ENCODE peak calls at places on chromosomes 2 and 18, in four cellular contexts. One of them, this sample, is unnamed.

GRCh38 chr2:237073552-237073951 is 12.1 kb upstream of the COPS8 start:
- DNase-seq in pancreas: no peak
- DNase-seq in lower leg skin: no peak
- DNase-seq in HFFc6: peak; percentile 69
- DNase-seq in this sample: no peak

GRCh38 chr2:23803965-23804542 is 122.9 kb downstream of the ATAD2B start:
- DNase-seq in pancreas: peak; percentile 14
- DNase-seq in lower leg skin: no peak
- DNase-seq in HFFc6: peak; percentile 9
- DNase-seq in this sample: no peak

GRCh38 chr2:72043985-72044384 is 103.7 kb downstream of the CYP26B1 start:
- DNase-seq in pancreas: no peak
- DNase-seq in lower leg skin: no peak
- DNase-seq in HFFc6: no peak
- DNase-seq in this sample: no peak

GRCh38 chr18:10530852-10531251 is 5.0 kb downstream of the NAPG start:
- DNase-seq in pancreas: no peak
- DNase-seq in lower leg skin: no peak
- DNase-seq in HFFc6: no peak
- DNase-seq in this sample: no peak

GRCh38 chr2:131445896-131446295 is 30.0 kb upstream of the TUBA3D start:
- DNase-seq in pancreas: no peak
- DNase-seq in lower leg skin: no peak
- DNase-seq in HFFc6: no peak
- DNase-seq in this sample: no peak

GRCh38 chr2:9793918-9794717 is 49.2 kb upstream of the TAF1B start:
- DNase-seq in pancreas: no peak
- DNase-seq in lower leg skin: no peak
- DNase-seq in HFFc6: no peak
- DNase-seq in this sample: no peak

GRCh38 chr2:97745474-97746172 is 32.2 kb downstream of the ZAP70 start:
- DNase-seq in pancreas: no peak
- DNase-seq in lower leg skin: peak; percentile 65
- DNase-seq in HFFc6: no peak
- DNase-seq in this sample: no peak

GRCh38 chr2:20667151-20667530 is 197 bp downstream of the GDF7 start:
- DNase-seq in pancreas: no peak
- DNase-seq in lower leg skin: no peak
- DNase-seq in HFFc6: no peak
- DNase-seq in this sample: no peak

GRCh38 chr2:219560037-219560892 is 11.1 kb downstream of the OBSL1 start:
- DNase-seq in pancreas: no peak
- DNase-seq in lower leg skin: no peak
- DNase-seq in HFFc6: no peak
- DNase-seq in this sample: no peak

GRCh38 chr2:48626047-48626446 is 8.4 kb downstream of the GTF2A1L start:
- DNase-seq in pancreas: no peak
- DNase-seq in lower leg skin: no peak
- DNase-seq in HFFc6: no peak
- DNase-seq in this sample: no peak

GRCh38 chr2:210584834-210585233 is 28.4 kb downstream of the CPS1 start:
- DNase-seq in pancreas: no peak
- DNase-seq in lower leg skin: no peak
- DNase-seq in HFFc6: no peak
- DNase-seq in this sample: no peak

GRCh38 chr2:149204686-149205085 is 125.7 kb upstream of the LYPD6 start:
- DNase-seq in pancreas: no peak
- DNase-seq in lower leg skin: no peak
- DNase-seq in HFFc6: no peak
- DNase-seq in this sample: no peak

GRCh38 chr2:132911726-132912724 is 242.0 kb upstream of the LYPD1 start:
- DNase-seq in pancreas: no peak
- DNase-seq in lower leg skin: no peak
- DNase-seq in HFFc6: no peak
- DNase-seq in this sample: no peak
- TF ChIP-seq CTCF in pancreas: no peak
- TF ChIP-seq CTCF in lower leg skin: no peak
- TF ChIP-seq CTCF in HFFc6: peak; percentile 18
- TF ChIP-seq CTCF in this sample: peak; percentile 23

GRCh38 chr2:241149675-241149924 is 328 bp upstream of the PASK start:
- DNase-seq in pancreas: no peak
- DNase-seq in lower leg skin: no peak
- DNase-seq in HFFc6: no peak
- DNase-seq in this sample: no peak

GRCh38 chr2:241148239-241148638 is 1.0 kb downstream of the PASK start:
- DNase-seq in pancreas: no peak
- DNase-seq in lower leg skin: no peak
- DNase-seq in HFFc6: no peak
- DNase-seq in this sample: no peak

GRCh38 chr2:241150660-241151530 is 628 bp downstream of the PPP1R7 start:
- DNase-seq in pancreas: no peak
- DNase-seq in lower leg skin: no peak
- DNase-seq in HFFc6: no peak
- DNase-seq in this sample: no peak

GRCh38 chr2:241148891-241149674 is at the start of gene PASK:
- DNase-seq in pancreas: peak; percentile 96
- DNase-seq in lower leg skin: peak; percentile 98
- DNase-seq in HFFc6: peak; percentile 91
- DNase-seq in this sample: peak; percentile 83

DNA sequence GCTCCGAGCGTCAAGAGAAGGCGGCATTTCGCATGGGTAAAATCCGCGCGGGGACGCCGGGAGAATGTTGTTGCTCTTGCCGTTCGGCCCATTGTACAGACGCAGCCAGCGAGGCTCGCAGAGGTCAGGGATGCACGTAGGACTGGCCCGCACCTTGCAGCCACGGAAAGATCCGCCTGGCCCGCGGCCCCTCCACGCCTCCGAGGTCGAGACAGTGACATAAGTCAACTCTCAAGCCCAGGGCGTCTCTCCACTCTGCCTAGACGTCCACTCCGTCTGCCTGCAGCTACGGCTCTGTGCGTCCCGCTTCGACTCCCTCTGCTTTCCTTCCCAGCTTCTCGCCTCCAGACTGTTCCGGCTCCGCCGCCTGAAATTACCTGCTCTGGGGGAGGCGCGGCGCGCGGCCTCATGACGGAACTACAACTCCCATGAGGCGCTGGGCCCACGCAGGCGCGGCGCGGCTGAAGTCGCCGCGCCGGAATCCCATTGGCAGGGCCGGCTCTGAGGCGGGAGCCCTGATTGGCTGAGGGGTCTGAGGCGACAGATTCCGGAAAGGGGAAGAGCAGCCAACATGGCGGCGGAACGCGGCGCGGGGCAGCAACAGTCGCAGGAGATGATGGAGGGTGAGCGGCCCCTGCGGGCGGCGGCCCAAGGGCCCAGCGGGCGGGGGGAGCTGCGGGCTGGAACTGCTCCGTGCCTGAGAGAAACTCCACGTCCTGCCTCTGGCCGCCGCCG is at the start of gene PPP1R7:
- DNase-seq in pancreas: peak; percentile 95
- DNase-seq in lower leg skin: peak; percentile 99
- DNase-seq in HFFc6: peak; percentile 92
- DNase-seq in this sample: peak; percentile 84
- TF ChIP-seq CTCF in pancreas: no peak
- TF ChIP-seq CTCF in lower leg skin: no peak
- TF ChIP-seq CTCF in HFFc6: no peak
- TF ChIP-seq CTCF in this sample: no peak

GRCh38 chr2:218399391-218400166 is at the start of gene CTDSP1:
- DNase-seq in pancreas: peak; percentile 97
- DNase-seq in lower leg skin: peak; percentile 99
- DNase-seq in HFFc6: peak; percentile 97
- DNase-seq in this sample: peak; percentile 93
- TF ChIP-seq CTCF in pancreas: no peak
- TF ChIP-seq CTCF in lower leg skin: no peak
- TF ChIP-seq CTCF in HFFc6: peak; percentile 45
- TF ChIP-seq CTCF in this sample: no peak

GRCh38 chr2:167454036-167454435 is 565.8 kb downstream of the XIRP2 start:
- DNase-seq in pancreas: no peak
- DNase-seq in lower leg skin: no peak
- DNase-seq in HFFc6: no peak
- DNase-seq in this sample: no peak

GRCh38 chr2:167450364-167450763 is 562.1 kb downstream of the XIRP2 start:
- DNase-seq in pancreas: no peak
- DNase-seq in lower leg skin: no peak
- DNase-seq in HFFc6: no peak
- DNase-seq in this sample: no peak

DNA sequence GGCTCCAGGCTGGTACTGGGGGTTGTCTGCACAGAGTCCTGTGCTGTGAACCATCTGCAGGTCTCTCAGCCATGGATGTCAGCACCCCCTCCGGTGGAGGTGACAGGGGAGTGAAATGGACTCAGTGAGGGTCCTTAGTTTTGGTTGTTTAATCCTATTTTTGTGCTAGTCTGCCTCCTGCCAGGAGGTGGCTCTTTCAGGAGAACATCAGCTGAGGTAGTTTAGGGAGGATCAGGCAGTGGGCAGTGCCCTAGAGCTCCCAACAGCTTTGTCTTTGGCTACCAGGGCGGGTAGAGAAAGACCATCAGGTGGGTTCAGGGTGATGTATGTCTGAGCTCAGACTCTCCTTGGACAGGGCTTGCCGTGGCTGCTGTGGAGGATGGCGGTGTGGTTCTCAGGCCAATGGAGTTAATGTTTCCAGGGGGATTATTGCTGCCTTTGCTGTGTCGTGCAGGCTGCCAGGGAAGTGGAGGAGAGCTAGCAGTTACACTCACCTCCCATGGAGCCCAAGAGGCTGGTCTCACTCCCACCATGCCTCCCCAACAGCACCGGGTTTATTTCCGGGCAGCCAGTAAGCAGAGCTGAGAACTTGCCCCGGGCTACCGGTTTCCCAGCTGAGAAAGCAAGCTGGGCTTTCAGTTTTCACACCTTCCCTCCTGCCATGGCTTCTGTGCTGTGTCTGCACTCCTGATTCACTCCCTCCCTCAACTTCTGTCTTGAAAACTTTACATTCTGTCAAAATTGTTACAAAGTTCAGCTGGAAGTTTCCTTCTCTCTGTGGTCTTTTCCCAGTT is 563.4 kb downstream of the XIRP2 start:
- DNase-seq in pancreas: no peak
- DNase-seq in lower leg skin: no peak
- DNase-seq in HFFc6: no peak
- DNase-seq in this sample: no peak
- TF ChIP-seq CTCF in pancreas: no peak
- TF ChIP-seq CTCF in lower leg skin: no peak
- TF ChIP-seq CTCF in HFFc6: no peak
- TF ChIP-seq CTCF in this sample: no peak

DNA sequence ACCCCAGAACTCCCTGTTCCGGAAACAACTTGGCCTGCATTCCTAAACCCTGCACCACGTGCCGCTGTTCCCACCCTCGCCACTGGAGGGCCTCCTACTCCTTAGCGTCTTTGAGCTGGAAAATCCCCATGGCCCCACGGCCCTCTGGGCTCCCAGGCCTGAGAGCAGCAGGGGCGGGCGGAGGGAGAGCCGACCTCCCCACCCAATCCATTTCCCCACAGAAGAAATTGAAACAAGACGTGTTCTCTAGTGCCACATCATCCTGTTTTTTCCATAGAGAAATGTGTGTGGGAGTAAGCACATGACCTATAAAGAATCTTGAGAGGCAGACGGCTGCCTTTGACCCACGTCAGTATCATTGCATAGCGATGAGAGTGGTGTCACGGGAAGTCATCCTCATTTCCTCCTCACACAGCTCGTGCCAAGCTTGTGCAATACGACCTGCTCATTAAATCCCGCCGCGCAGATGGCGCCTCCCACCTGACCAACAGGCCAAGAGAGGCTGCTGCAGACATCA is 79.2 kb downstream of the LAMA1 start:
- DNase-seq in pancreas: peak; percentile 25
- DNase-seq in lower leg skin: peak; percentile 97
- DNase-seq in HFFc6: peak; percentile 92
- DNase-seq in this sample: peak; percentile 62
- TF ChIP-seq CTCF in pancreas: peak; percentile 19
- TF ChIP-seq CTCF in lower leg skin: no peak
- TF ChIP-seq CTCF in HFFc6: peak; percentile 76
- TF ChIP-seq CTCF in this sample: peak; percentile 74

GRCh38 chr18:57443716-57444115 is 8.5 kb downstream of the ONECUT2 start:
- DNase-seq in pancreas: no peak
- DNase-seq in lower leg skin: no peak
- DNase-seq in HFFc6: no peak
- DNase-seq in this sample: no peak

GRCh38 chr18:57445488-57446319 is 10.5 kb downstream of the ONECUT2 start:
- DNase-seq in pancreas: no peak
- DNase-seq in lower leg skin: no peak
- DNase-seq in HFFc6: no peak
- DNase-seq in this sample: no peak

GRCh38 chr18:57447154-57447621 is 12.0 kb downstream of the ONECUT2 start:
- DNase-seq in pancreas: no peak
- DNase-seq in lower leg skin: no peak
- DNase-seq in HFFc6: no peak
- DNase-seq in this sample: peak; percentile 87

GRCh38 chr18:57444301-57444759 is 9.2 kb downstream of the ONECUT2 start:
- DNase-seq in pancreas: no peak
- DNase-seq in lower leg skin: no peak
- DNase-seq in HFFc6: no peak
- DNase-seq in this sample: no peak

DNA sequence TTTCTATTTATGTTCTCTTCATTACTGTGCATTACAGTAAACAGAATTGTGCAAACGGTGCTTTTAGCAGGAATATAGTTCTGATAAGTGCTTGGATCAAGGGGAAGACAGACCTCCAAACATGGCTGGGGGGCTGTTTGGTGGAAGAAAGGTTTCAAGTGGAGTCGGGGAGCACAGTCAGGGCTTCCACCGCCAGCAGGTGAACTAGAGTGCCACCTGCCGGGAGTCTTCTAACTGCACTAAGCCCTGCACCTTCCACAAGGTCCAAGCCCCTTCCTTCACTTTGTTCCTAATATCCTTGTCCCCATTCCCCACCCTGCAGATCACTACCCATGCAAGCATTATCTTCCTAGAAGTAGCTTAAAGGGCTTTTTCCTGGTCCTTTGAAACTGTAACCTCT is 11.1 kb downstream of the ONECUT2 start:
- DNase-seq in pancreas: no peak
- DNase-seq in lower leg skin: no peak
- DNase-seq in HFFc6: no peak
- DNase-seq in this sample: peak; percentile 38
- TF ChIP-seq CTCF in pancreas: no peak
- TF ChIP-seq CTCF in lower leg skin: no peak
- TF ChIP-seq CTCF in HFFc6: peak; percentile 77
- TF ChIP-seq CTCF in this sample: peak; percentile 63

GRCh38 chr18:41099451-41099850 is 855.6 kb upstream of the PIK3C3 start:
- DNase-seq in pancreas: no peak
- DNase-seq in lower leg skin: no peak
- DNase-seq in HFFc6: no peak
- DNase-seq in this sample: no peak

DNA sequence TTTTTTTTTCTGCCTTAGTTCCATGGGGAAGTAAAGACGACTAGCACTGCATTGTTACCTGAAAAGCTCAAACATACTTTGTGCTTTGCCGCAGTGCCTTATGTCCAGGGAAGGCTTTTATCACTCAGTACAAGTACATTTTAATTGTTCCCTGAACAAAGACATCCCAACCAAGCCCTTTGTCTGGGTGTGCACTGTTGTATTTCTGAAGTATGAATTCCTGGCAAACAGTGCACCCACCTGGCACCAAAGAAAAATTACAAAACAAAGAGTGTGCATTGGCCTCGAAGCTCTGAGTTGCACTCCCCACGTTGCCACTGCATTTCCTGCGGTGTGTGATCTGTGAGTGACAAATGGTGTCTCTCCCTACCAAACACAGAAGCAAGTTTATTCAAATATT is 858.5 kb upstream of the PIK3C3 start:
- DNase-seq in pancreas: no peak
- DNase-seq in lower leg skin: no peak
- DNase-seq in HFFc6: peak; percentile 6
- DNase-seq in this sample: no peak
- TF ChIP-seq CTCF in pancreas: no peak
- TF ChIP-seq CTCF in lower leg skin: no peak
- TF ChIP-seq CTCF in HFFc6: peak; percentile 27
- TF ChIP-seq CTCF in this sample: no peak

This sample was measured in neural crest cell.